ENCODE peak calls at places on chromosomes 11 and 22, in six cellular contexts. R, F, T, L, N and S are unnamed samples.

GRCh38 chr22:48921411-48921903 is 906.2 kb downstream of the BRD1 start:
- DNase-seq in R (no peak), F (no peak), T (no peak), L (no peak), N (no peak), S (no peak)

GRCh38 chr11:82892611-82893169 is 7.5 kb downstream of the PRCP start:
- DNase-seq in R (no peak), F (no peak), T (no peak), L (no peak), N (no peak), S (no peak)

GRCh38 chr11:131691558-131692041 is 321.2 kb downstream of the NTM start:
- DNase-seq in R (no peak), F (no peak), T (peak; percentile 80), L (no peak), N (no peak), S (peak; percentile 33)

GRCh38 chr22:35357883-35358621 is 22.8 kb upstream of the HMOX1 start:
- DNase-seq in R (no peak), F (no peak), T (no peak), L (no peak), N (peak; percentile 78), S (peak; percentile 94)

GRCh38 chr11:120331301-120331966 is 4.8 kb upstream of the ARHGEF12 start:
- DNase-seq in R (peak; percentile 89), F (no peak), T (no peak), L (no peak), N (peak; percentile 24), S (peak; percentile 29)

GRCh38 chr22:48568736-48569330 is 1258.8 kb downstream of the BRD1 start:
- DNase-seq in R (no peak), F (no peak), T (no peak), L (peak; percentile 42), N (no peak), S (no peak)

GRCh38 chr11:2137202-2138071 is 1.8 kb downstream of the IGF2 start:
- DNase-seq in R (peak; percentile 87), F (no peak), T (peak; percentile 82), L (peak; percentile 83), N (peak; percentile 12), S (no peak)

GRCh38 chr11:64298966-64299846 is 952 bp upstream of the CATSPERZ start:
- DNase-seq in R (no peak), F (no peak), T (peak; percentile 40), L (peak; percentile 89), N (peak; percentile 23), S (no peak)

GRCh38 chr22:34057726-34058125 is 137.4 kb upstream of the LARGE1 start:
- DNase-seq in R (no peak), F (no peak), T (no peak), L (no peak), N (no peak), S (no peak)

GRCh38 chr22:42648017-42648367 is 1.2 kb downstream of the CYB5R3 start:
- DNase-seq in R (no peak), F (no peak), T (no peak), L (no peak), N (no peak), S (no peak)

GRCh38 chr11:126163779-126164178 is 47.7 kb downstream of the RPUSD4 start:
- DNase-seq in R (no peak), F (no peak), T (no peak), L (no peak), N (no peak), S (no peak)

GRCh38 chr11:117816151-117816741 is 8.3 kb downstream of the FXYD2 start:
- DNase-seq in R (peak; percentile 71), F (no peak), T (peak; percentile 32), L (peak; percentile 90), N (peak; percentile 24), S (no peak)

GRCh38 chr11:76047231-76047630 is 159.1 kb downstream of the WNT11 start:
- DNase-seq in R (no peak), F (no peak), T (no peak), L (no peak), N (no peak), S (no peak)

GRCh38 chr11:123454060-123454651 is 24.1 kb downstream of the GRAMD1B start:
- DNase-seq in R (peak; percentile 78), F (no peak), T (no peak), L (no peak), N (peak; percentile 88), S (peak; percentile 67)

GRCh38 chr11:62958547-62959071 is 26.2 kb downstream of the SLC22A6 start:
- DNase-seq in R (peak; percentile 23), F (no peak), T (no peak), L (no peak), N (no peak), S (no peak)

GRCh38 chr22:35470903-35471321 is 69.7 kb upstream of the RASD2 start:
- DNase-seq in R (peak; percentile 46), F (no peak), T (peak; percentile 36), L (no peak), N (no peak), S (no peak)

GRCh38 chr22:39253427-39254070 is 8.8 kb upstream of the PDGFB start:
- DNase-seq in R (peak; percentile 85), F (no peak), T (peak; percentile 50), L (peak; percentile 89), N (peak; percentile 84), S (peak; percentile 50)

GRCh38 chr11:84215671-84216070 is 929.5 kb upstream of the CCDC90B start:
- DNase-seq in R (no peak), F (no peak), T (no peak), L (no peak), N (no peak), S (no peak)

GRCh38 chr11:126546191-126546590 is 190.7 kb downstream of the ST3GAL4 start:
- DNase-seq in R (no peak), F (no peak), T (no peak), L (no peak), N (no peak), S (no peak)

GRCh38 chr11:134119094-134119493 is 50.2 kb downstream of the JAM3 start:
- DNase-seq in R (peak; percentile 67), F (no peak), T (no peak), L (no peak), N (no peak), S (no peak)

GRCh38 chr11:73389902-73390301 is 13.7 kb downstream of the RELT start:
- DNase-seq in R (no peak), F (no peak), T (no peak), L (no peak), N (no peak), S (no peak)

GRCh38 chr11:63762662-63763505 is 5.7 kb downstream of the ZFTA start:
- DNase-seq in R (peak; percentile 43), F (no peak), T (peak; percentile 71), L (no peak), N (no peak), S (no peak)

GRCh38 chr22:47161631-47162030 is 399.2 kb downstream of the TBC1D22A start:
- DNase-seq in R (no peak), F (no peak), T (no peak), L (peak; percentile 51), N (no peak), S (no peak)

GRCh38 chr11:64525711-64526110 is 65.3 kb upstream of the SLC22A12 start:
- DNase-seq in R (no peak), F (no peak), T (no peak), L (no peak), N (no peak), S (no peak)

GRCh38 chr11:65636108-65636809 is 1.6 kb upstream of the SIPA1 start:
- DNase-seq in R (no peak), F (no peak), T (no peak), L (no peak), N (no peak), S (no peak)

GRCh38 chr11:65637794-65638317 is at the start of gene SIPA1:
- DNase-seq in R (peak; percentile 96), F (peak; percentile 46), T (peak; percentile 96), L (peak; percentile 90), N (peak; percentile 94), S (no peak)

GRCh38 chr11:65634440-65634839 is 3.5 kb upstream of the SIPA1 start:
- DNase-seq in R (no peak), F (no peak), T (no peak), L (no peak), N (no peak), S (no peak)

GRCh38 chr11:65634905-65635731 is 2.8 kb upstream of the SIPA1 start:
- DNase-seq in R (no peak), F (no peak), T (no peak), L (no peak), N (no peak), S (no peak)

GRCh38 chr11:65636810-65637557 is 917 bp upstream of the SIPA1 start:
- DNase-seq in R (no peak), F (no peak), T (no peak), L (no peak), N (no peak), S (no peak)
- H3K27ac ChIP-seq in R (peak overlapping the region; percentile 58), F (no peak overlapping the region), T (peak overlapping the region; percentile 52), L (peak overlapping the region; percentile 69), N (peak overlapping the region; percentile 18), S (no peak overlapping the region)

DNA sequence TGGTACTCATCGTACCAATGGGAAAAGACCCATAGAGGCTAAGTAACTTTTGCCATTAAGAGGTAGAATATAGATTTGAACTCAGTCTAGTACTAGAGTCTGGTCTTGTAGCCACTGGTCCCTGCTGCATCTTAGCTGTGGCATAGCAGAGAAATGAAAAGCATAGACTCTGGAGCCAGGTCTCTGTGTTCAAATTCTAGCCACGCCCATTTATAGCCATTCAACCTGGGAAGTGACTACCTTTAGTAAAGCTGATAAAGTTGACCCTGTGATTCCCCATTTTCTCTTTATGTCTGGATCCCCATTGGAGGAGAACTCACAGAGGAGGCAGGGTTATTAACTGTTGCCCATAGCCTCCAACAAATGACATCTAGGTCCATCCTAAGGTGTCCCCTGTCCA is 113.6 kb downstream of the ME3 start:
- DNase-seq in R (no peak), F (no peak), T (no peak), L (no peak), N (no peak), S (no peak)
- H3K27ac ChIP-seq in R (no peak overlapping the region), F (no peak overlapping the region), T (no peak overlapping the region), L (no peak overlapping the region), N (no peak overlapping the region), S (peak overlapping the region; percentile 28)

DNA sequence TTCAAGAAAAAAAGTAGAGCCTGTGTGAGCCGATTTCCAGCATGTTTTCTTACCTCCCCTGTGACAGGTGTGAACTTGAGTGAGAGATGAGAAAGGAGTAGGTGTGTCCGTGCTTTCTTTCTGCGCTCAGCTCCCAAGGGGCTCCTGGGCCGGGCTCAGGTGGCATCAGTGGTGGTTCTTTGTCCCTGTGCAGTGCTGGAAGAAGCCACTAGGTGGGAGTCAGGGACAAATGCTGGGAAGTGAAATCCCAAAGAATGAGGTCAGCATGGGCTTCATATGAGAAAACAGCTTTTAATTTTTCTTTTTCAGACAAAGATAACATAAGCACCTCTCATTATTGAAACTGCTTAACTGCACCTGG is 57.8 kb downstream of the PPFIBP2 start:
- DNase-seq in R (peak; percentile 81), F (no peak), T (peak; percentile 92), L (peak; percentile 76), N (peak; percentile 74), S (no peak)
- H3K27ac ChIP-seq in R (no peak overlapping the region), F (no peak overlapping the region), T (no peak overlapping the region), L (peak overlapping the region; percentile 46), N (peak overlapping the region; percentile 71), S (no peak overlapping the region)

DNA sequence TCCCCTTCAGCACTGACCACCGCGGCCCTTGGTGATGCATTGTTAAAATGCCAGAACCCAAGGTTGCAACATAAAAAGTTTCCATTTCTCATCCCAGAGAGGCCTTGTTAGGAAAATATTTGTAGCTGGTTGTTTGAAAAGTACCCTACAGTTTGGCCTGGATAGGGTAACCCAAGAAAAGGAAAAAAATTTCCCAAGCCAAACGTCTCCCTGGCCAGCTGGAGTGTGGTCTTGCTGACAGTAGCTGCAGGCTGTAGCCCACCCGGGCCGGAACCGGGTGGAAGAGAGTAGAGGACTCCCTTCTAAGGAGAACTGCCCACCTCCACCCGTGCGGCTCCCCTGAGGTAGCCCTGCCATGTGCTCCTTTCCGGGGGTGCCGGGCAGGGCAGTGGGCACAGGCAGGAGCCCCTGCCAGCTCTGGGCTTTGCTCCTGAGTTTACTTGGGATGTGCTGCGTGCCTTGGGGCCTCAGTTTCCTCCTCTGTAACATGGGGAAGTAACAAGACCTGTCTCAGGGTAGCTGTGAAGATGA is 38.5 kb downstream of the IGHMBP2 start:
- DNase-seq in R (peak; percentile 44), F (no peak), T (no peak), L (no peak), N (no peak), S (no peak)
- H3K27ac ChIP-seq in R (no peak overlapping the region), F (no peak overlapping the region), T (no peak overlapping the region), L (no peak overlapping the region), N (no peak overlapping the region), S (no peak overlapping the region)